ENCODE peak calls at places on chromosome 3, in four cellular contexts. Y is Right ventricle myocardium inferior; U is activated CD4-positive, CD25-positive, alpha-beta regulatory T cell treated with anti-CD3 and anti-CD28 coated beads, Interleukin-2, amount 50 U/mL, for 16 hours; X is kidney epithelial cell. I is an unnamed sample.

GRCh38 chr3:192812736-192813383 is 85.5 kb upstream of the FGF12 start:
- DNase-seq in Y (no peak), U (no peak), X (no peak), I (no peak)

GRCh38 chr3:160129459-160130061 is 95.7 kb upstream of the C3orf80 start:
- DNase-seq in Y (no peak), U (no peak), X (peak), I (no peak)

GRCh38 chr3:186670148-186670547 is 4.3 kb downstream of the HRG start:
- DNase-seq in Y (no peak), U (no peak), X (no peak), I (no peak)

GRCh38 chr3:139108253-139108969 is 63.7 kb upstream of the PRR23C start:
- DNase-seq in Y (no peak), U (no peak), X (no peak), I (no peak)

GRCh38 chr3:196501316-196502064 is 2.1 kb downstream of the RNF168 start:
- DNase-seq in Y (no peak), U (no peak), X (no peak), I (no peak)

GRCh38 chr3:50675179-50676030 is 678 bp downstream of the DOCK3 start:
- DNase-seq in Y (no peak), U (peak), X (no peak), I (no peak)

GRCh38 chr3:30728143-30728542 is 121.7 kb downstream of the TGFBR2 start:
- DNase-seq in Y (no peak), U (no peak), X (no peak), I (no peak)

GRCh38 chr3:13564751-13565560 is 16.0 kb downstream of the FBLN2 start:
- DNase-seq in Y (no peak), U (no peak), X (no peak), I (no peak)

GRCh38 chr3:2523251-2523836 is 424.7 kb downstream of the CNTN4 start:
- DNase-seq in Y (no peak), U (no peak), X (no peak), I (no peak)

GRCh38 chr3:127707777-127708438 is 35.2 kb downstream of the ABTB1 start:
- DNase-seq in Y (no peak), U (no peak), X (no peak), I (no peak)

GRCh38 chr3:194740859-194741486 is 55.3 kb downstream of the FAM43A start:
- DNase-seq in Y (no peak), U (no peak), X (peak), I (no peak)

GRCh38 chr3:177056927-177057326 is 140.4 kb downstream of the TBL1XR1 start:
- DNase-seq in Y (no peak), U (no peak), X (no peak), I (no peak)

GRCh38 chr3:171396048-171396447 is 64.2 kb downstream of the TNIK start:
- DNase-seq in Y (no peak), U (no peak), X (no peak), I (no peak)

GRCh38 chr3:53350652-53351051 is 3.3 kb upstream of the DCP1A start:
- DNase-seq in Y (no peak), U (no peak), X (no peak), I (no peak)

GRCh38 chr3:181660337-181660736 is 51.4 kb upstream of the SOX2 start:
- DNase-seq in Y (no peak), U (no peak), X (no peak), I (no peak)

GRCh38 chr3:48215019-48215418 is 8.3 kb upstream of the CAMP start:
- DNase-seq in Y (peak), U (no peak), X (no peak), I (no peak)

GRCh38 chr3:185717121-185717520 is 107.7 kb downstream of the IGF2BP2 start:
- DNase-seq in Y (no peak), U (no peak), X (peak), I (no peak)

GRCh38 chr3:50268703-50269451 is at the start of gene SEMA3B:
- DNase-seq in Y (no peak), U (no peak), X (peak), I (peak)

GRCh38 chr3:25902586-25902985 is 112.7 kb downstream of the OXSM start:
- DNase-seq in Y (no peak), U (no peak), X (no peak), I (no peak)

GRCh38 chr3:123884258-123884831 is at the start of gene MYLK:
- DNase-seq in Y (peak), U (no peak), X (peak), I (peak)

GRCh38 chr3:4939276-4939675 is 40.0 kb upstream of the BHLHE40 start:
- DNase-seq in Y (no peak), U (no peak), X (peak), I (no peak)

GRCh38 chr3:46843508-46843907 is 19.7 kb downstream of the MYL3 start:
- DNase-seq in Y (no peak), U (no peak), X (no peak), I (no peak)

GRCh38 chr3:59563072-59563605 is 513.3 kb upstream of the CFAP20DC start:
- DNase-seq in Y (no peak), U (no peak), X (peak), I (no peak)

GRCh38 chr3:193030276-193030675 is 112.6 kb upstream of the MB21D2 start:
- DNase-seq in Y (no peak), U (no peak), X (no peak), I (no peak)

GRCh38 chr3:153246805-153247204 is 84.8 kb downstream of the RAP2B start:
- DNase-seq in Y (no peak), U (no peak), X (no peak), I (no peak)

GRCh38 chr3:13235079-13235478 is 161.8 kb upstream of the IQSEC1 start:
- DNase-seq in Y (no peak), U (no peak), X (no peak), I (no peak)

GRCh38 chr3:71498053-71498452 is 85.5 kb downstream of the FOXP1 start:
- DNase-seq in Y (no peak), U (no peak), X (no peak), I (no peak)

GRCh38 chr3:161689699-161690098 is 193.1 kb downstream of the OTOL1 start:
- DNase-seq in Y (no peak), U (no peak), X (no peak), I (no peak)